ENCODE peak calls at places on chromosomes 6 and 20, in seven cellular contexts. D is CD4-positive, alpha-beta memory T cell; A is aorta; X is mesendoderm; T is left ventricle myocardium inferior; L is GM06990; J is heart right ventricle. V is an unnamed sample.

GRCh38 chr6:44489912-44490604 is 102.6 kb downstream of the CDC5L start:
- DNase-seq in D (no peak), A (no peak), J (no peak), T (no peak), L (no peak), X (no peak), V (no peak)

GRCh38 chr6:79607000-79607399 is 24.1 kb upstream of the SH3BGRL2 start:
- DNase-seq in A (no peak), D (no peak), T (no peak), J (no peak), X (no peak), L (no peak), V (no peak)

GRCh38 chr6:155366325-155366724 is 52.0 kb upstream of the TFB1M start:
- DNase-seq in X (no peak), J (no peak), T (no peak), D (no peak), L (no peak), A (no peak), V (no peak)

GRCh38 chr20:45833883-45834796 is 541 bp downstream of the SNX21 start:
- DNase-seq in J (peak; percentile 83), D (peak; percentile 43), X (peak; percentile 79), A (peak; percentile 91), L (peak; percentile 60), T (peak; percentile 79), V (peak; percentile 32)

GRCh38 chr6:4316867-4317400 is 181.6 kb upstream of the ECI2 start:
- DNase-seq in D (no peak), A (peak; percentile 76), T (peak; percentile 34), L (peak; percentile 18), J (peak; percentile 17), X (peak; percentile 60), V (no peak)

GRCh38 chr6:103081126-103081525 is 1687.6 kb downstream of the GRIK2 start:
- DNase-seq in A (no peak), T (no peak), D (no peak), X (no peak), J (no peak), L (no peak), V (no peak)

GRCh38 chr6:30915591-30915946 is 1.5 kb downstream of the VARS2 start:
- DNase-seq in J (no peak), A (no peak), X (peak; percentile 85), L (no peak), T (no peak), D (peak; percentile 24), V (no peak)

GRCh38 chr6:152078804-152079203 is 271.3 kb downstream of the ESR1 start:
- DNase-seq in D (no peak), X (peak; percentile 63), L (no peak), A (no peak), T (no peak), J (no peak), V (no peak)

GRCh38 chr6:12233693-12234551 is 56.2 kb upstream of the EDN1 start:
- DNase-seq in A (no peak), T (no peak), J (no peak), D (peak; percentile 71), L (peak; percentile 45), X (peak; percentile 77), V (peak; percentile 48)

GRCh38 chr6:73169633-73170032 is 55.7 kb downstream of the KHDC1L start:
- DNase-seq in L (no peak), D (no peak), J (no peak), X (no peak), A (no peak), T (no peak), V (no peak)

GRCh38 chr6:25889877-25890853 is 16.1 kb upstream of the SLC17A3 start:
- DNase-seq in D (peak; percentile 40), A (no peak), J (no peak), X (peak; percentile 67), L (no peak), T (no peak), V (peak; percentile 3)

GRCh38 chr6:136235233-136235564 is 14.9 kb downstream of the MTFR2 start:
- DNase-seq in A (no peak), J (no peak), D (no peak), T (no peak), L (no peak), X (no peak), V (no peak)

GRCh38 chr6:32972353-32973143 is 4.2 kb downstream of the BRD2 start:
- DNase-seq in T (no peak), L (no peak), X (no peak), J (peak; percentile 47), A (peak; percentile 84), D (no peak), V (peak; percentile 75)

GRCh38 chr6:17431581-17431980 is 38.2 kb downstream of the CAP2 start:
- DNase-seq in T (no peak), D (no peak), J (no peak), X (peak; percentile 83), L (no peak), A (no peak), V (no peak)

GRCh38 chr6:15841937-15842698 is 179.3 kb upstream of the DTNBP1 start:
- DNase-seq in L (no peak), D (no peak), T (peak; percentile 30), J (no peak), X (peak; percentile 54), A (no peak), V (no peak)

GRCh38 chr6:15839969-15840541 is 177.2 kb upstream of the DTNBP1 start:
- DNase-seq in T (no peak), L (no peak), D (no peak), J (no peak), X (no peak), A (no peak), V (no peak)

GRCh38 chr6:15843764-15844163 is 180.9 kb upstream of the DTNBP1 start:
- DNase-seq in X (no peak), J (no peak), L (no peak), T (no peak), A (no peak), D (no peak), V (no peak)

GRCh38 chr6:15842718-15843117 is 179.9 kb upstream of the DTNBP1 start:
- DNase-seq in X (no peak), D (no peak), L (no peak), T (no peak), A (no peak), J (no peak), V (no peak)

GRCh38 chr6:15843226-15843625 is 180.4 kb upstream of the DTNBP1 start:
- DNase-seq in D (no peak), X (no peak), J (no peak), T (no peak), A (no peak), L (no peak), V (no peak)
- H3K4me3 ChIP-seq in D (no peak overlapping the region), X (no peak overlapping the region), J (no peak overlapping the region), T (no peak overlapping the region), A (no peak overlapping the region), L (no peak overlapping the region), V (no peak overlapping the region)

GRCh38 chr6:8183266-8183665 is 80.9 kb upstream of the EEF1E1 start:
- DNase-seq in D (no peak), T (no peak), J (no peak), X (no peak), A (no peak), L (no peak), V (no peak)

GRCh38 chr6:8182857-8183256 is 80.5 kb upstream of the EEF1E1 start:
- DNase-seq in A (no peak), D (no peak), L (no peak), J (peak; percentile 9), T (no peak), X (no peak), V (no peak)

GRCh38 chr6:8181162-8181909 is 79.0 kb upstream of the EEF1E1 start:
- DNase-seq in X (no peak), D (no peak), J (no peak), T (no peak), A (no peak), L (no peak), V (no peak)

GRCh38 chr6:8182209-8182845 is 80.0 kb upstream of the EEF1E1 start:
- DNase-seq in D (no peak), A (no peak), J (no peak), T (no peak), L (no peak), X (no peak), V (no peak)

DNA sequence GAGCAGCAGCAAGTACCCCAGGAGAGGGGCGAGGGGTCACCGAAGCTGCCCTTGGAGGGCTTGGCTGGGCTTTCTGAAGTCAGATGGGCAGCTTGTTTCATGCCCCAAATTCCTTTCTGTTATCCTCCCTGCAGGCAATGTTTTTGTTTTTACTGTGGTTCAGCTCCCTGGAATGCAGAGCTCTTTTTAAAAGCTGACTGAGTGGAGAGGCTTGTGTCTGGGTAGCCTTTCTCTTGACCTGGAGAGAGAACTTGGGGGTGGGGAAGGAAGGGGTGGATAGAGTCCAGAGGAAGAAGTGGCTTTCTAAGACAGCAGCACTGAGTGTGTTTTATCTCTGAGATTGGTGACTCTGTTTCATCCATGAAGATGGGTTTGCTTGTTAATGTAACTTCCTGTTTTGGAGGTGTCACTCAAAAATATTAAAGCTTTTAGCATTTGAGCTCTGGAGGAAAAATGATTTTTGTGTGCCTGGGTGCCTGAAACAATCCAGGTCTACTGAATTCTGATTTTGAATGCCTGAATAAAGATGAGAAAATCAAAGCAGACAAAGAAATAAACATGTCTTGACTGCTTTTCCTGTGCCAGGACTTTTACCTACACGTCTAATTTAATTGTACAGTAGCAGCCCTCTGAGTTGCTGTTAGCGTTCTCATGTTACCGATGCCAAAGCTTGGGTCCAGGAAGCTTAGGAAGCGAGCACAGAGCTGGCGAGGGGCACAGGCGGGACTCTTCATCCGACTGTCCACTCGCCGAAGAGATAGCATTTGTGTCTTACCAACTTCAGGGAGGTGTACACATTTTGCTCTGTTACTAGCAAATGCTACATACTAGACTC is 78.2 kb upstream of the EEF1E1 start:
- DNase-seq in X (peak; percentile 93), D (no peak), A (no peak), J (no peak), T (no peak), L (no peak), V (no peak)
- H3K4me3 ChIP-seq in X (no peak overlapping the region), D (no peak overlapping the region), A (no peak overlapping the region), J (no peak overlapping the region), T (no peak overlapping the region), L (no peak overlapping the region), V (no peak overlapping the region)

GRCh38 chr6:41938590-41938989 is 3.0 kb downstream of the CCND3 start:
- DNase-seq in D (peak; percentile 16), T (no peak), X (no peak), J (no peak), L (no peak), A (no peak), V (no peak)
- H3K4me3 ChIP-seq in D (peak overlapping the region; percentile 75), T (peak overlapping the region; percentile 98), X (no peak overlapping the region), J (peak overlapping the region; percentile 97), L (no peak overlapping the region), A (no peak overlapping the region), V (peak overlapping the region; percentile 84)

GRCh38 chr6:52620055-52620905 is 43.4 kb upstream of the TRAM2 start:
- DNase-seq in D (no peak), L (no peak), T (no peak), J (no peak), A (no peak), X (no peak), V (no peak)

GRCh38 chr6:52616271-52616670 is 39.4 kb upstream of the TRAM2 start:
- DNase-seq in T (no peak), L (no peak), J (no peak), D (no peak), A (no peak), X (no peak), V (no peak)

GRCh38 chr6:52620906-52621190 is 44.0 kb upstream of the TRAM2 start:
- DNase-seq in D (no peak), X (no peak), L (no peak), J (no peak), A (no peak), T (no peak), V (no peak)

GRCh38 chr6:52612336-52613096 is 35.7 kb upstream of the TRAM2 start:
- DNase-seq in L (no peak), A (no peak), D (no peak), X (peak; percentile 46), J (no peak), T (no peak), V (no peak)

GRCh38 chr6:52617087-52617486 is 40.2 kb upstream of the TRAM2 start:
- DNase-seq in D (no peak), L (no peak), T (no peak), X (no peak), A (no peak), J (no peak), V (no peak)
- H3K4me3 ChIP-seq in D (no peak overlapping the region), L (no peak overlapping the region), T (no peak overlapping the region), X (no peak overlapping the region), A (no peak overlapping the region), J (no peak overlapping the region), V (no peak overlapping the region)